ENCODE peak calls at places on chromosomes 3 and 15, in nine cellular contexts. T, O, R, I, Q, P, M, Z and N are unnamed samples.
A peak's percentile ranks its signal among the peaks of the same experiment; 100 is the strongest.

GRCh38 chr3:134640872-134641470 is 9.9 kb downstream of the KY start:
- DNase-seq in O (peak; percentile 43), R (no peak), M (no peak), T (peak; percentile 22), Q (no peak), P (peak; percentile 18), Z (no peak), I (peak; percentile 59), N (no peak)

GRCh38 chr3:126548556-126549466 is 9.9 kb downstream of the C3orf22 start:
- DNase-seq in Z (no peak), Q (no peak), O (no peak), R (no peak), T (peak; percentile 11), M (no peak), I (no peak), P (no peak), N (peak; percentile 6)

GRCh38 chr3:123028233-123028828 is 768 bp upstream of the SEMA5B start:
- DNase-seq in Q (no peak), P (peak; percentile 44), T (peak; percentile 27), R (no peak), M (peak; percentile 46), I (peak; percentile 81), Z (peak; percentile 33), O (peak; percentile 84), N (no peak)

GRCh38 chr15:29859981-29860745 is 37.9 kb upstream of the TJP1 start:
- DNase-seq in Z (no peak), Q (no peak), M (no peak), I (no peak), P (no peak), R (no peak), T (no peak), O (peak; percentile 88), N (no peak)

GRCh38 chr3:195093731-195094130 is 177.2 kb downstream of the XXYLT1 start:
- DNase-seq in O (no peak), T (no peak), P (no peak), M (no peak), Z (no peak), Q (no peak), I (no peak), R (peak; percentile 2), N (no peak)

GRCh38 chr15:64095795-64096485 is at the start of gene SNX1:
- DNase-seq in R (peak; percentile 95), Q (peak; percentile 96), P (peak; percentile 87), T (peak; percentile 95), I (peak; percentile 92), O (peak; percentile 98), Z (peak; percentile 96), M (peak; percentile 94), N (peak; percentile 96)

GRCh38 chr3:133444071-133444774 is 44.4 kb downstream of the BFSP2 start:
- DNase-seq in Q (no peak), Z (peak; percentile 75), I (no peak), O (peak; percentile 58), T (peak; percentile 54), M (no peak), R (no peak), P (no peak), N (no peak)

GRCh38 chr15:80076321-80077318 is 17.1 kb downstream of the ZFAND6 start:
- DNase-seq in O (peak; percentile 35), M (no peak), P (no peak), Q (no peak), Z (no peak), T (peak; percentile 27), R (no peak), I (no peak), N (no peak)

GRCh38 chr3:120114376-120114775 is 20.1 kb upstream of the GSK3B start:
- DNase-seq in M (no peak), P (no peak), T (no peak), Z (no peak), R (no peak), I (no peak), Q (no peak), O (no peak), N (no peak)

GRCh38 chr3:194250104-194251002 is 100.8 kb downstream of the CPN2 start:
- DNase-seq in I (no peak), T (peak; percentile 75), Z (no peak), R (no peak), O (peak; percentile 44), Q (peak; percentile 88), M (peak; percentile 88), P (no peak), N (peak; percentile 87)

GRCh38 chr3:30989266-30989799 is 94.9 kb upstream of the GADL1 start:
- DNase-seq in O (no peak), P (no peak), T (no peak), I (peak; percentile 37), Q (no peak), Z (no peak), R (no peak), M (no peak), N (no peak)

GRCh38 chr15:39106913-39107312 is 474.0 kb upstream of the THBS1 start:
- DNase-seq in P (no peak), M (no peak), T (no peak), O (no peak), I (no peak), Z (no peak), R (no peak), Q (no peak), N (no peak)

GRCh38 chr3:170565495-170565894 is 20.4 kb downstream of the SLC7A14 start:
- DNase-seq in T (no peak), M (no peak), I (no peak), O (no peak), R (no peak), P (no peak), Z (no peak), Q (no peak), N (no peak)

DNA sequence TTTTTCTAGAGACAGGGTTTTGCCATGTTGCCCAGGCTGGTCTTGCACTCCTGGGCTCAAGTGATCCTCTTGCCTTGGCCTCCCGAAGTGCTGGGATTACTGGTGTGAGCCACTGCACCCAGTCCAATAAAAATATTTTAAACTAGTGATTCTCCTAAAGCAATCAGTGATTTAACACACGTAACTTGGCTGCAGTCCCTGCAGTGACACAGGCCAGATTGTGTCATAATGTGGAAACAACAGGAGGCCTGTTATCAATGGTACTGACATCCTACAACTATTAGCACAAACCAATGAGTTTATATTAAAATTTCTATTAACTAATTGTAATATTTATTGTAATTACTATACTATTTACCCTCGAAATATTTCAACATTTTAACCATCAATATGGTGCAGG is 1.6 kb upstream of the SEC61A1 start:
- DNase-seq in T (no peak), M (no peak), P (no peak), Z (peak; percentile 37), Q (peak; percentile 79), R (no peak), O (peak; percentile 67), I (no peak), N (no peak)
- H3K27ac ChIP-seq in T (no peak overlapping the region), M (no peak overlapping the region), P (no peak overlapping the region), Z (no peak overlapping the region), Q (peak overlapping the region; percentile 77), R (no peak overlapping the region), O (no peak overlapping the region), I (no peak overlapping the region), N (no peak overlapping the region)

GRCh38 chr15:31264534-31265089 is 62.0 kb upstream of the KLF13 start:
- DNase-seq in Z (no peak), R (no peak), M (peak; percentile 3), P (no peak), Q (no peak), I (peak; percentile 1), T (peak; percentile 28), O (no peak), N (no peak)
- H3K27ac ChIP-seq in Z (peak overlapping the region; percentile 1), R (peak overlapping the region; percentile 81), M (peak overlapping the region; percentile 66), P (no peak overlapping the region), Q (peak overlapping the region; percentile 87), I (no peak overlapping the region), T (peak overlapping the region; percentile 80), O (no peak overlapping the region), N (no peak overlapping the region)

DNA sequence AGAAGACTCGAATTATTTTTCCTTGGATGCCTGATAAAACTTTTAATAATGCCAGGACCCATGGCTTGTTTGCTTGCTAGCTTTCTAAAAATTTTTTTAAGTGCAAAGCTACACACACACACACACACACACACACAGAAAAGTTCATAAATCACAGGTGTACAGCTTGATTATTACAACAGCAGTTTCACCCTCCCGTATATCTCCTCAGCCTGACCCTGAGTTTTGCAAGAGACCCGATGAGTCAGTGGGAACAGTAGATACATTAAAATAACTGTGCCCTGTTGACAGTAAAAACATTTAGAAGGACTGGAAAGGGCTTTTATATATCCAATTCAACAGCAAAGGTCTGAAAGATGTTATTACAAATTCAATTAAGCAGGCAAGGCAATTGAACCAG is 46.7 kb downstream of the EMC4 start:
- DNase-seq in M (no peak), Z (no peak), T (no peak), O (peak; percentile 77), P (no peak), I (no peak), R (no peak), Q (no peak), N (no peak)
- H3K27ac ChIP-seq in M (no peak overlapping the region), Z (no peak overlapping the region), T (no peak overlapping the region), O (no peak overlapping the region), P (no peak overlapping the region), I (no peak overlapping the region), R (no peak overlapping the region), Q (no peak overlapping the region), N (no peak overlapping the region)

GRCh38 chr15:90320885-90321278 is 31.2 kb upstream of the ZNF774 start:
- DNase-seq in Z (no peak), I (no peak), R (no peak), P (no peak), O (no peak), M (no peak), T (no peak), Q (no peak), N (no peak)

GRCh38 chr15:90320062-90320884 is 31.8 kb upstream of the ZNF774 start:
- DNase-seq in M (peak; percentile 84), T (peak; percentile 79), O (peak; percentile 98), R (peak; percentile 53), I (peak; percentile 94), Z (peak; percentile 89), P (peak; percentile 87), Q (peak; percentile 81), N (peak; percentile 85)

GRCh38 chr15:90316139-90316538 is 35.9 kb upstream of the ZNF774 start:
- DNase-seq in R (no peak), I (no peak), P (no peak), O (no peak), M (no peak), T (peak; percentile 29), Q (no peak), Z (peak; percentile 70), N (no peak)

GRCh38 chr15:90318591-90318990 is 33.5 kb upstream of the ZNF774 start:
- DNase-seq in T (peak; percentile 11), Z (no peak), I (no peak), M (no peak), O (no peak), Q (no peak), R (no peak), P (no peak), N (no peak)

DNA sequence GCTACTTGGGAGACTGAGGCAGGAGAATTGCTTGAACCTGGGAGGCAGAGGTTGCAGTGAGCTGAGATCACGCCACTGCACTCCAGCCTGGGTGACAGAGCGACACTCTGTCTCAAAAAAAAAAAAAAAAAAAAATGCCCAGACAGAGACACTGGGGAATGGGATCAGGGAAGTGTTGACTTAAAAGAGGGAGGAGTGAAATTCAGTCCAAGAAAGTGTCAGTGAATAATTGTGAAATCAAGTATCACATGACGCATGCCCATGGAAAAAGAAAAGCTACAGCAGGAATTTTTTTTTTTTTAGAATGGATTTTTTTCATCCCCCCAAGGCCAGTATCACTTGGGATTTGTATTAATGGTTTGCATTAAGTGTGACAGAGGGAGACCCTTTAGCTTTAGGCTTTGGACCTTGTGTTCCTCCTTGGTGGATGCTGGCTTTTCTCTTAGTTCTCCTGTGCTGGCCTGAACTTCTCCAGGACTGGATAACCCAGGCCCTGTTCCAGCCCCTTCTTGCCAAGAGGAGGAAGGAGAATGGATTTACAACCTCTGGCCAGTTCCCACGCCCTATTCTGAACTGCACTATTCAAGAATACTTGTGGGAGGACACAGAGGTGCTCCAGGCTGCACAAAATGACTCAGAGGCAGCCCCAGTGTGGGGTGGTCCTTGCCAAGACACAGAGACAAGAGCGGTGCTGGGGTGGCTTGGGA is 36.7 kb upstream of the ZNF774 start:
- DNase-seq in T (peak; percentile 88), Q (peak; percentile 81), I (no peak), M (peak; percentile 69), R (no peak), O (peak; percentile 83), P (no peak), Z (peak; percentile 93), N (peak; percentile 68)
- H3K27ac ChIP-seq in T (peak overlapping the region; percentile 68), Q (peak overlapping the region; percentile 80), I (no peak overlapping the region), M (peak overlapping the region; percentile 38), R (no peak overlapping the region), O (peak overlapping the region; percentile 62), P (peak overlapping the region; percentile 21), Z (peak overlapping the region; percentile 86), N (peak overlapping the region; percentile 60)